ENCODE peak calls at places on chromosomes 3 and 15, in eight cellular contexts. B, N, J, H, V, D, R and O are unnamed samples.
A peak's percentile ranks its signal among the peaks of the same experiment; 100 is the strongest.

GRCh38 chr15:100372695-100373036 is 30.9 kb upstream of the ADAMTS17 start:
- DNase-seq in H (peak; percentile 49), D (no peak), B (no peak), J (no peak), N (no peak), V (peak; percentile 50), R (no peak), O (no peak)

GRCh38 chr15:70342554-70343548 is 245.1 kb upstream of the TLE3 start:
- DNase-seq in N (no peak), D (no peak), V (no peak), B (no peak), R (no peak), H (no peak), J (no peak), O (no peak)

GRCh38 chr3:70989174-70989573 is 594.4 kb downstream of the FOXP1 start:
- DNase-seq in H (no peak), N (no peak), R (no peak), D (peak; percentile 62), J (no peak), B (no peak), V (peak; percentile 78), O (peak; percentile 45)

GRCh38 chr3:191360620-191361019 is 30.3 kb upstream of the UTS2B start:
- DNase-seq in V (no peak), N (no peak), H (no peak), J (no peak), D (no peak), R (no peak), B (no peak), O (no peak)

GRCh38 chr3:40511031-40511718 is 5.3 kb downstream of the ZNF620 start:
- DNase-seq in H (no peak), D (no peak), J (no peak), V (no peak), B (no peak), N (no peak), R (no peak), O (no peak)

GRCh38 chr3:52845157-52845556 is 10.3 kb upstream of the MUSTN1 start:
- DNase-seq in R (no peak), B (no peak), D (peak; percentile 56), J (no peak), H (peak; percentile 3), N (no peak), V (no peak), O (no peak)

GRCh38 chr15:95277266-95277665 is 1045.9 kb downstream of the MCTP2 start:
- DNase-seq in H (no peak), J (no peak), D (peak; percentile 13), R (no peak), V (no peak), B (no peak), N (no peak), O (no peak)

GRCh38 chr3:108477511-108478147 is 32.8 kb downstream of the MYH15 start:
- DNase-seq in N (peak; percentile 79), R (peak; percentile 14), B (peak; percentile 43), H (peak; percentile 48), J (peak; percentile 66), V (peak; percentile 57), D (peak; percentile 60), O (peak; percentile 81)

GRCh38 chr15:40420793-40421192 is 15.2 kb downstream of the IVD start:
- DNase-seq in R (no peak), J (no peak), H (peak; percentile 40), V (no peak), N (peak; percentile 54), B (no peak), D (no peak), O (no peak)

GRCh38 chr3:58049143-58049785 is 41.0 kb downstream of the FLNB start:
- DNase-seq in B (no peak), V (peak; percentile 98), D (peak; percentile 64), N (no peak), R (no peak), H (no peak), J (no peak), O (no peak)

GRCh38 chr3:131903988-131904415 is 130.8 kb downstream of the CPNE4 start:
- DNase-seq in J (no peak), V (peak; percentile 70), D (peak; percentile 82), N (no peak), B (no peak), H (no peak), R (no peak), O (no peak)

GRCh38 chr15:65869954-65870871 is 922 bp downstream of the RAB11A start:
- DNase-seq in D (peak; percentile 22), B (no peak), J (peak; percentile 53), H (peak; percentile 24), N (peak; percentile 37), V (peak; percentile 40), R (peak; percentile 68), O (peak; percentile 64)

GRCh38 chr3:173748140-173748539 is 350.6 kb downstream of the NLGN1 start:
- DNase-seq in N (no peak), B (no peak), J (no peak), H (no peak), D (no peak), V (no peak), R (no peak), O (no peak)

GRCh38 chr3:160448845-160449659 is 534 bp downstream of the TRIM59 start:
- DNase-seq in D (peak; percentile 16), H (peak; percentile 65), J (no peak), V (peak; percentile 16), R (no peak), N (no peak), B (no peak), O (peak; percentile 83)